ENCODE peak calls at places on chromosome 1, in six cellular contexts. H is IMR-90, Y is tibial artery, W is HuH-7.5, G is cardiac muscle cell, O is stromal cell of bone marrow. V is an unnamed sample.

GRCh38 chr1:222777977-222778376 is 36.9 kb upstream of the DISP1 start:
- DNase-seq in H (peak; percentile 28), Y (no peak), W (no peak), G (peak; percentile 84), O (no peak), V (peak; percentile 9)

GRCh38 chr1:230725256-230726012 is 11.5 kb upstream of the AGT start:
- DNase-seq in H (no peak), Y (no peak), W (no peak), G (no peak), O (no peak), V (no peak)

GRCh38 chr1:25169610-25170009 is 62.7 kb downstream of the SYF2 start:
- DNase-seq in H (no peak), Y (no peak), W (no peak), G (no peak), O (no peak), V (no peak)

GRCh38 chr1:18256318-18257235 is 149.0 kb downstream of the IGSF21 start:
- DNase-seq in H (no peak), Y (no peak), W (peak; percentile 52), G (peak; percentile 48), O (peak; percentile 2), V (peak; percentile 7)

GRCh38 chr1:49526672-49527071 is 497.1 kb downstream of the AGBL4 start:
- DNase-seq in H (no peak), Y (no peak), W (no peak), G (no peak), O (no peak), V (no peak)

GRCh38 chr1:32881871-32882850 is 4.1 kb upstream of the HPCA start:
- DNase-seq in H (no peak), Y (peak; percentile 84), W (no peak), G (no peak), O (no peak), V (no peak)

GRCh38 chr1:180157108-180157507 is 2.4 kb downstream of the QSOX1 start:
- DNase-seq in H (peak; percentile 65), Y (no peak), W (no peak), G (peak; percentile 43), O (peak; percentile 33), V (peak; percentile 62)

GRCh38 chr1:111789666-111790316 is 34.1 kb downstream of the DDX20 start:
- DNase-seq in H (no peak), Y (peak; percentile 10), W (no peak), G (peak; percentile 95), O (peak; percentile 51), V (peak; percentile 80)

GRCh38 chr1:205382561-205382960 is 25.8 kb upstream of the KLHDC8A start:
- DNase-seq in H (no peak), Y (no peak), W (no peak), G (no peak), O (no peak), V (no peak)